ENCODE peak calls at places on chromosomes 3 and 15, in five cellular contexts. One of them, this sample, is unnamed.

GRCh38 chr3:150015906-150016305 is 45.2 kb upstream of the PFN2 start:
- DNase-seq in H9: no peak
- DNase-seq in mesenchymal stem cell: no peak
- DNase-seq in H1: no peak
- DNase-seq in trophoblast cell: no peak
- DNase-seq in this sample: no peak

GRCh38 chr3:151034303-151034702 is 51.2 kb upstream of the MED12L start:
- DNase-seq in trophoblast cell: no peak
- DNase-seq in H1: no peak
- DNase-seq in H9: no peak
- DNase-seq in mesenchymal stem cell: no peak
- DNase-seq in this sample: no peak

GRCh38 chr15:41006479-41006878 is 53.2 kb downstream of the CHAC1 start:
- DNase-seq in H9: no peak
- DNase-seq in H1: no peak
- DNase-seq in trophoblast cell: no peak
- DNase-seq in mesenchymal stem cell: no peak
- DNase-seq in this sample: no peak

GRCh38 chr3:61912158-61912557 is 350.8 kb downstream of the PTPRG start:
- DNase-seq in H9: no peak
- DNase-seq in H1: no peak
- DNase-seq in mesenchymal stem cell: no peak
- DNase-seq in trophoblast cell: no peak
- DNase-seq in this sample: no peak

GRCh38 chr15:83565553-83566159 is 88.3 kb upstream of the ADAMTSL3 start:
- DNase-seq in trophoblast cell: no peak
- DNase-seq in mesenchymal stem cell: peak
- DNase-seq in H9: no peak
- DNase-seq in H1: no peak
- DNase-seq in this sample: peak

GRCh38 chr3:120682095-120682681 is at the start of gene HGD:
- DNase-seq in H9: no peak
- DNase-seq in trophoblast cell: no peak
- DNase-seq in H1: no peak
- DNase-seq in mesenchymal stem cell: no peak
- DNase-seq in this sample: no peak

GRCh38 chr15:61824291-61824690 is 236.0 kb downstream of the VPS13C start:
- DNase-seq in mesenchymal stem cell: no peak
- DNase-seq in trophoblast cell: no peak
- DNase-seq in H9: no peak
- DNase-seq in H1: no peak
- DNase-seq in this sample: no peak

GRCh38 chr3:128176270-128176831 is 23.1 kb downstream of the EEFSEC start:
- DNase-seq in mesenchymal stem cell: no peak
- DNase-seq in trophoblast cell: no peak
- DNase-seq in H1: no peak
- DNase-seq in H9: no peak
- DNase-seq in this sample: no peak

GRCh38 chr3:24242012-24242698 is 252.5 kb downstream of the THRB start:
- DNase-seq in H9: no peak
- DNase-seq in trophoblast cell: no peak
- DNase-seq in H1: no peak
- DNase-seq in mesenchymal stem cell: peak
- DNase-seq in this sample: no peak

GRCh38 chr3:89353465-89353864 is 246.0 kb downstream of the EPHA3 start:
- DNase-seq in mesenchymal stem cell: peak
- DNase-seq in H1: no peak
- DNase-seq in H9: no peak
- DNase-seq in trophoblast cell: peak
- DNase-seq in this sample: no peak

GRCh38 chr3:58804914-58805313 is 138.3 kb upstream of the FAM3D start:
- DNase-seq in mesenchymal stem cell: no peak
- DNase-seq in H1: no peak
- DNase-seq in H9: no peak
- DNase-seq in trophoblast cell: no peak
- DNase-seq in this sample: no peak

GRCh38 chr3:98333989-98334606 is 19.6 kb upstream of the OR5K4 start:
- DNase-seq in H9: no peak
- DNase-seq in H1: no peak
- DNase-seq in trophoblast cell: no peak
- DNase-seq in mesenchymal stem cell: no peak
- DNase-seq in this sample: no peak

GRCh38 chr3:51392301-51393095 is 1.4 kb downstream of the RBM15B start:
- DNase-seq in mesenchymal stem cell: no peak
- DNase-seq in H9: no peak
- DNase-seq in trophoblast cell: no peak
- DNase-seq in H1: no peak
- DNase-seq in this sample: no peak

GRCh38 chr3:55522077-55522476 is 35.0 kb upstream of the WNT5A start:
- DNase-seq in trophoblast cell: no peak
- DNase-seq in H1: no peak
- DNase-seq in mesenchymal stem cell: no peak
- DNase-seq in H9: no peak
- DNase-seq in this sample: no peak

GRCh38 chr3:119497824-119498187 is 541 bp upstream of the TIMMDC1 start:
- DNase-seq in H9: no peak
- DNase-seq in mesenchymal stem cell: peak
- DNase-seq in H1: no peak
- DNase-seq in trophoblast cell: peak
- DNase-seq in this sample: peak

GRCh38 chr3:57538465-57538864 is 5.7 kb downstream of the DNAH12 start:
- DNase-seq in H1: no peak
- DNase-seq in trophoblast cell: peak
- DNase-seq in mesenchymal stem cell: no peak
- DNase-seq in H9: no peak
- DNase-seq in this sample: no peak

GRCh38 chr3:50396502-50396901 is 37.2 kb upstream of the TMEM115 start:
- DNase-seq in H1: no peak
- DNase-seq in H9: no peak
- DNase-seq in mesenchymal stem cell: no peak
- DNase-seq in trophoblast cell: peak
- DNase-seq in this sample: no peak

GRCh38 chr3:2623463-2623862 is 486.7 kb downstream of the IL5RA start:
- DNase-seq in H9: no peak
- DNase-seq in trophoblast cell: no peak
- DNase-seq in mesenchymal stem cell: peak
- DNase-seq in H1: no peak
- DNase-seq in this sample: no peak

GRCh38 chr15:31867536-31868442 is 162.5 kb upstream of the CHRNA7 start:
- DNase-seq in trophoblast cell: peak
- DNase-seq in H9: peak
- DNase-seq in mesenchymal stem cell: peak
- DNase-seq in H1: peak
- DNase-seq in this sample: peak

GRCh38 chr3:87069021-87069420 is 78.1 kb upstream of the VGLL3 start:
- DNase-seq in trophoblast cell: peak
- DNase-seq in mesenchymal stem cell: no peak
- DNase-seq in H1: no peak
- DNase-seq in H9: no peak
- DNase-seq in this sample: no peak

GRCh38 chr3:194485471-194485875 is 1.3 kb downstream of the ATP13A3 start:
- DNase-seq in trophoblast cell: no peak
- DNase-seq in H1: no peak
- DNase-seq in mesenchymal stem cell: peak
- DNase-seq in H9: no peak
- DNase-seq in this sample: no peak

GRCh38 chr15:36977620-36978610 is 122.4 kb downstream of the MEIS2 start:
- DNase-seq in mesenchymal stem cell: peak
- DNase-seq in H9: no peak
- DNase-seq in H1: no peak
- DNase-seq in trophoblast cell: no peak
- DNase-seq in this sample: no peak

GRCh38 chr15:29686445-29687203 is 135.6 kb downstream of the TJP1 start:
- DNase-seq in H9: no peak
- DNase-seq in mesenchymal stem cell: no peak
- DNase-seq in H1: peak
- DNase-seq in trophoblast cell: no peak
- DNase-seq in this sample: no peak

GRCh38 chr3:57164606-57165573 is at the start of gene IL17RD:
- DNase-seq in H9: peak
- DNase-seq in H1: peak
- DNase-seq in trophoblast cell: peak
- DNase-seq in mesenchymal stem cell: peak
- DNase-seq in this sample: peak

GRCh38 chr3:16319307-16319706 is 54.3 kb downstream of the OXNAD1 start:
- DNase-seq in H9: peak
- DNase-seq in mesenchymal stem cell: no peak
- DNase-seq in trophoblast cell: peak
- DNase-seq in H1: no peak
- DNase-seq in this sample: no peak

GRCh38 chr3:128466840-128467541 is at the start of gene DNAJB8:
- DNase-seq in H9: no peak
- DNase-seq in H1: no peak
- DNase-seq in mesenchymal stem cell: no peak
- DNase-seq in trophoblast cell: no peak
- DNase-seq in this sample: no peak

GRCh38 chr3:181919375-181919774 is 207.7 kb downstream of the SOX2 start:
- DNase-seq in H9: no peak
- DNase-seq in H1: no peak
- DNase-seq in mesenchymal stem cell: no peak
- DNase-seq in trophoblast cell: no peak
- DNase-seq in this sample: no peak

GRCh38 chr3:142852009-142852408 is 36.9 kb downstream of the PCOLCE2 start:
- DNase-seq in trophoblast cell: no peak
- DNase-seq in H1: no peak
- DNase-seq in mesenchymal stem cell: no peak
- DNase-seq in H9: no peak
- DNase-seq in this sample: no peak

GRCh38 chr15:65132841-65133549 is 613 bp downstream of the PDCD7 start:
- DNase-seq in mesenchymal stem cell: peak
- DNase-seq in trophoblast cell: peak
- DNase-seq in H9: peak
- DNase-seq in H1: peak
- DNase-seq in this sample: peak

GRCh38 chr15:81504170-81504905 is 130.3 kb upstream of the TMC3 start:
- DNase-seq in trophoblast cell: peak
- DNase-seq in mesenchymal stem cell: peak
- DNase-seq in H1: no peak
- DNase-seq in H9: no peak
- DNase-seq in this sample: no peak

GRCh38 chr15:37028609-37029287 is 71.6 kb downstream of the MEIS2 start:
- DNase-seq in mesenchymal stem cell: peak
- DNase-seq in H1: no peak
- DNase-seq in H9: no peak
- DNase-seq in trophoblast cell: peak
- DNase-seq in this sample: no peak

GRCh38 chr15:39172380-39173281 is 408.2 kb upstream of the THBS1 start:
- DNase-seq in H9: peak
- DNase-seq in trophoblast cell: peak
- DNase-seq in mesenchymal stem cell: peak
- DNase-seq in H1: peak
- DNase-seq in this sample: no peak

GRCh38 chr15:39171944-39172368 is 408.9 kb upstream of the THBS1 start:
- DNase-seq in trophoblast cell: peak
- DNase-seq in H1: peak
- DNase-seq in mesenchymal stem cell: peak
- DNase-seq in H9: peak
- DNase-seq in this sample: peak

GRCh38 chr15:39177561-39177960 is 403.3 kb upstream of the THBS1 start:
- DNase-seq in mesenchymal stem cell: no peak
- DNase-seq in H9: no peak
- DNase-seq in H1: no peak
- DNase-seq in trophoblast cell: no peak
- DNase-seq in this sample: no peak

GRCh38 chr15:39173426-39173825 is 407.5 kb upstream of the THBS1 start:
- DNase-seq in trophoblast cell: no peak
- DNase-seq in H9: no peak
- DNase-seq in H1: no peak
- DNase-seq in mesenchymal stem cell: no peak
- DNase-seq in this sample: no peak

GRCh38 chr15:39174332-39174731 is 406.5 kb upstream of the THBS1 start:
- DNase-seq in H9: no peak
- DNase-seq in H1: no peak
- DNase-seq in mesenchymal stem cell: no peak
- DNase-seq in trophoblast cell: no peak
- DNase-seq in this sample: no peak
- H2AK5ac ChIP-seq in H9: no peak
- H2AK5ac ChIP-seq in H1: no peak
- H2AK5ac ChIP-seq in mesenchymal stem cell: peak
- H2AK5ac ChIP-seq in trophoblast cell: peak
- H2AK5ac ChIP-seq in this sample: no peak

DNA sequence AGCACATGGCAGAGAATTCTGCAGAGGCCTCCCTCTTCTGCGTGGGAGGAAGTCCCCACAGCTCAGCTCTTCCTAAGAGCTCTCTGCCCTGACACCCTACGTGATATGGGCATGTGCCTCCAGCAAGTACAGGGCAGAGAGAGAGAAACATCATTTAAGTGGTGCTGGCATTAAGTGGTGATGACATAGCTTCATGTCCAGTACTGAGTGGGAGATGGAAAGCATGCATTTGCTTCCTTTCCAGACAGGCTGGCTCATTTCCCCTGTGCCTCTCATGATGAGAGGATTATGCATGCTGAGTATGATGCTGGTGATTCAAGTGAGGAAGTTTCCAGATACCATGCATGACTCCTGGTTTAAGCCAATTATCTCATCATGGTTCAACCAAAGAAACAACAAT is 26.9 kb downstream of the BFSP2 start:
- DNase-seq in trophoblast cell: peak
- DNase-seq in H1: no peak
- DNase-seq in mesenchymal stem cell: peak
- DNase-seq in H9: no peak
- DNase-seq in this sample: no peak
- H2BK12ac ChIP-seq in trophoblast cell: no peak
- H2BK12ac ChIP-seq in H1: no peak
- H2BK12ac ChIP-seq in mesenchymal stem cell: no peak
- H2BK12ac ChIP-seq in H9: no peak
- H2BK12ac ChIP-seq in this sample: no peak

DNA sequence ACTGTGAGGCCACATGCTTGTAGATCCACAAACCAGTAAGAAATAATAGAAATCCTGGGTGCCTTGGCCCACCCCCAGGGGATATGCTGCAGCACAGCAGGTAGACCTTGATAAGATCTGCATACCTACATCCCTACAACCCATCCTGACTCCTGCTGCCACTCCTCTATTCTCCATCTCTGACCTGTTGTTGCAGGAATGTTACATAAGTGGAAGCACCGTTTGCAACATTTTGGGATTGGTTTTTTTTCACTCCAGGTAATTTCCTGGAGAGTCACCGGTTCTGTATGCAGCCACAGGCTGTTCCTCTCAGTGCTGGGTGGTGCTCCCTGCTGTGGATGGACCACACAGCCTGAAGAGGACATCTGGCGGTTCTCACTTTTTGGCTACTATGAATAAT is 16.1 kb upstream of the CSPG5 start:
- DNase-seq in mesenchymal stem cell: no peak
- DNase-seq in trophoblast cell: peak
- DNase-seq in H9: no peak
- DNase-seq in H1: no peak
- DNase-seq in this sample: no peak
- H2AK5ac ChIP-seq in mesenchymal stem cell: no peak
- H2AK5ac ChIP-seq in trophoblast cell: no peak
- H2AK5ac ChIP-seq in H9: no peak
- H2AK5ac ChIP-seq in H1: no peak
- H2AK5ac ChIP-seq in this sample: no peak

GRCh38 chr3:173553635-173554280 is 156.2 kb downstream of the NLGN1 start:
- DNase-seq in trophoblast cell: peak
- DNase-seq in mesenchymal stem cell: peak
- DNase-seq in H9: no peak
- DNase-seq in H1: no peak
- DNase-seq in this sample: peak
- H2BK12ac ChIP-seq in trophoblast cell: no peak
- H2BK12ac ChIP-seq in mesenchymal stem cell: no peak
- H2BK12ac ChIP-seq in H9: no peak
- H2BK12ac ChIP-seq in H1: no peak
- H2BK12ac ChIP-seq in this sample: no peak

GRCh38 chr3:173891272-173892100 is 493.9 kb downstream of the NLGN1 start:
- DNase-seq in mesenchymal stem cell: no peak
- DNase-seq in trophoblast cell: no peak
- DNase-seq in H9: no peak
- DNase-seq in H1: no peak
- DNase-seq in this sample: no peak
- H2AK5ac ChIP-seq in mesenchymal stem cell: no peak
- H2AK5ac ChIP-seq in trophoblast cell: no peak
- H2AK5ac ChIP-seq in H9: no peak
- H2AK5ac ChIP-seq in H1: no peak
- H2AK5ac ChIP-seq in this sample: no peak